ENCODE peak calls at places on chromosome 4, in eight cellular contexts. X is GM23338; O is heart left ventricle; N is heart right ventricle; B is CD4-positive, alpha-beta T cell; I is hepatocyte; A is cardiac muscle cell; D is keratinocyte. W is an unnamed sample.

GRCh38 chr4:4461850-4462249 is 74.9 kb downstream of the NSG1 start:
- DNase-seq in X (no peak), I (peak; percentile 72), A (no peak), N (no peak), B (peak; percentile 39), O (no peak), D (no peak), W (no peak)

GRCh38 chr4:145230726-145231125 is 50.3 kb upstream of the OTUD4 start:
- DNase-seq in N (no peak), B (no peak), O (no peak), A (no peak), X (no peak), D (no peak), I (no peak), W (no peak)

GRCh38 chr4:5084911-5085475 is 33.7 kb downstream of the STK32B start:
- DNase-seq in A (no peak), I (no peak), B (no peak), X (no peak), O (no peak), N (no peak), D (no peak), W (no peak)

GRCh38 chr4:128570380-128570779 is 239.1 kb upstream of the JADE1 start:
- DNase-seq in D (no peak), I (no peak), N (no peak), X (no peak), O (peak; percentile 60), A (no peak), B (no peak), W (no peak)

GRCh38 chr4:39730067-39730466 is 32.1 kb downstream of the UBE2K start:
- DNase-seq in N (no peak), D (no peak), I (no peak), B (no peak), O (no peak), X (no peak), A (peak; percentile 37), W (no peak)

GRCh38 chr4:65911720-65912119 is 241.4 kb upstream of the EPHA5 start:
- DNase-seq in O (no peak), N (no peak), I (no peak), B (no peak), X (no peak), D (no peak), A (no peak), W (no peak)

GRCh38 chr4:38132140-38132673 is 172.0 kb downstream of the PTTG2 start:
- DNase-seq in A (peak; percentile 66), O (peak; percentile 69), X (peak; percentile 48), B (peak; percentile 53), D (peak; percentile 71), N (no peak), I (peak; percentile 83), W (no peak)

GRCh38 chr4:100898844-100899243 is 381.0 kb upstream of the EMCN start:
- DNase-seq in A (no peak), O (no peak), X (no peak), I (no peak), D (no peak), B (no peak), N (no peak), W (no peak)

GRCh38 chr4:18754180-18754579 is 732.6 kb upstream of the LCORL start:
- DNase-seq in B (no peak), O (no peak), D (no peak), A (no peak), X (peak; percentile 44), I (no peak), N (no peak), W (no peak)

GRCh38 chr4:183182873-183183725 is 84.0 kb downstream of the WWC2 start:
- DNase-seq in D (no peak), N (peak; percentile 17), X (peak; percentile 97), O (no peak), A (peak; percentile 33), I (peak; percentile 73), B (no peak), W (no peak)

GRCh38 chr4:39469429-39470077 is 10.7 kb downstream of the LIAS start:
- DNase-seq in B (no peak), I (peak; percentile 88), X (peak; percentile 90), A (peak; percentile 72), N (no peak), O (no peak), D (no peak), W (no peak)

GRCh38 chr4:64807821-64808220 is 398.6 kb upstream of the TECRL start:
- DNase-seq in O (no peak), N (no peak), D (no peak), A (no peak), I (no peak), X (no peak), B (no peak), W (no peak)

GRCh38 chr4:55721651-55722050 is 85.6 kb upstream of the NMU start:
- DNase-seq in I (no peak), B (no peak), D (no peak), N (no peak), A (no peak), X (no peak), O (no peak), W (no peak)

GRCh38 chr4:146520894-146521542 is 722 bp downstream of the SLC10A7 start:
- DNase-seq in B (no peak), X (peak; percentile 7), I (peak; percentile 69), A (peak; percentile 63), D (no peak), N (no peak), O (no peak), W (no peak)

GRCh38 chr4:8308856-8309771 is 39.6 kb downstream of the HTRA3 start:
- DNase-seq in X (no peak), N (peak; percentile 74), I (no peak), B (peak; percentile 7), O (peak; percentile 78), A (no peak), D (no peak), W (no peak)

GRCh38 chr4:32789026-32789608 is 2068.9 kb downstream of the PCDH7 start:
- DNase-seq in D (peak; percentile 4), N (no peak), B (no peak), A (no peak), I (peak; percentile 12), X (no peak), O (no peak), W (no peak)

GRCh38 chr4:147351083-147351787 is 129.7 kb upstream of the EDNRA start:
- DNase-seq in I (no peak), X (no peak), A (no peak), B (no peak), N (no peak), D (no peak), O (no peak), W (no peak)

GRCh38 chr4:7309176-7309575 is 116.8 kb downstream of the SORCS2 start:
- DNase-seq in X (no peak), N (no peak), I (no peak), A (peak; percentile 43), O (peak; percentile 60), B (no peak), D (no peak), W (no peak)

GRCh38 chr4:7306021-7306420 is 113.7 kb downstream of the SORCS2 start:
- DNase-seq in D (no peak), A (no peak), I (no peak), B (no peak), O (no peak), N (no peak), X (no peak), W (peak; percentile 48)

GRCh38 chr4:7307391-7308099 is 115.2 kb downstream of the SORCS2 start:
- DNase-seq in N (no peak), D (no peak), A (no peak), X (no peak), I (no peak), O (peak; percentile 49), B (no peak), W (no peak)

GRCh38 chr4:7306566-7306965 is 114.2 kb downstream of the SORCS2 start:
- DNase-seq in N (no peak), X (no peak), O (no peak), I (no peak), D (no peak), B (no peak), A (no peak), W (no peak)

GRCh38 chr4:7306986-7307385 is 114.6 kb downstream of the SORCS2 start:
- DNase-seq in O (no peak), X (no peak), A (no peak), I (no peak), N (no peak), B (no peak), D (no peak), W (no peak)
- H3K27me3 ChIP-seq in O (no peaks in the 10 kb centered on the region), X (no peaks in the 10 kb centered on the region), A (no peaks in the 10 kb centered on the region), I (no peaks in the 10 kb centered on the region), N (no peaks in the 10 kb centered on the region), B (peaks cover 6% of the 10 kb centered on the region), D (peaks cover 53% of the 10 kb centered on the region), W (no peaks in the 10 kb centered on the region)

DNA sequence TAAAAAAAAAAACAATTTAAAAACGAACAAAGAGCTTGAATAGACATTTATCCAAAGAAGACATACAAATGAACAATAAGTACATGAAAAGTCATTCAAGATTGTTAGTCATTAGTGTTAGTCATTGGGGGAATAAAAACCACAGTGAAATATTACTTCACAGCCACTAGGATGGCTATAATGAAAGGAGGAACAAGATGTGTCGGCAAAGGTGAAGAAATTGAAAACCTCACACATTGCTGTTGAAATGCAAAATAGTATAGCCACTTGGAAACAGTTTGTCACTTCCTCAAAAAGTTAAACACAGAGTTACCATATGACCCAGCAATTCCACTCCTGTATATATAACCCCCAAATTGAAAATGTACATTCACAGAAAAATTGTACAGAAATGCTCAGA is 45.2 kb upstream of the SLC39A8 start:
- DNase-seq in I (no peak), B (no peak), D (peak; percentile 36), A (no peak), X (no peak), O (no peak), N (no peak), W (no peak)
- H3K27ac ChIP-seq in I (no peak overlapping the region), B (no peak overlapping the region), D (no peak overlapping the region), A (no peak overlapping the region), X (peak overlapping the region; percentile 16), O (no peak overlapping the region), N (no peak overlapping the region), W (no peak overlapping the region)

GRCh38 chr4:48930654-48931053 is 24.1 kb upstream of the OCIAD2 start:
- DNase-seq in I (no peak), N (no peak), D (no peak), A (no peak), X (peak; percentile 51), B (no peak), O (no peak), W (no peak)

GRCh38 chr4:48937033-48937432 is 30.5 kb upstream of the OCIAD2 start:
- DNase-seq in D (no peak), X (no peak), I (no peak), O (no peak), A (no peak), B (no peak), N (no peak), W (no peak)

DNA sequence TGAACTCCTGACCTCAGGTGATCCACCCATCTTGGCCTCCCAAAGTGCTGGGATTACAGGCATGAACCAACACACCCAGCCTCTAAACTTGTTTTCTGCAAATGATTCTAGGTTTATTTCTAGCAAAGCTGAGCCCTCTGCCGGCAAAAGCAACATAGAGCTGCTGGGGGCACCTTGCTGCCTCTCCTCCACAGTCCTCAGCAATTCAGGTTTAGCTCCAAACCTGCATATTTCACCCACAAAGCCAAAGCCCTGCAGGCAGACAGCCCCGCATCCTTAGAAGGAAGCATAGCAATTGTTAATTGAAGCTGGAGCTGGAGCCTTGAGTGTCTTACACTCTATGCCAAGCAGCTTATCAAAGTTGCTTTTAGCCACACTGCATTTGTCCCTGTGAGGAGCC is 24.9 kb upstream of the OCIAD2 start:
- DNase-seq in B (no peak), A (no peak), I (no peak), D (no peak), O (no peak), N (no peak), X (no peak), W (no peak)
- TF ChIP-seq CTCF in B (no peak), A (peak; percentile 7), I (no peak), D (no peak), O (no peak), N (no peak), X (peak; percentile 16), W (no peak)

GRCh38 chr4:44446801-44447562 is 1.6 kb downstream of the KCTD8 start:
- DNase-seq in I (peak; percentile 8), B (no peak), D (no peak), A (no peak), X (peak; percentile 39), N (no peak), O (no peak), W (peak; percentile 8)
- H3K27me3 ChIP-seq in I (peaks cover 63% of the 10 kb centered on the region), B (peaks cover 54% of the 10 kb centered on the region), D (peaks cover 30% of the 10 kb centered on the region), A (peaks cover 75% of the 10 kb centered on the region), X (peaks cover 46% of the 10 kb centered on the region), N (peaks cover 45% of the 10 kb centered on the region), O (peaks cover 22% of the 10 kb centered on the region), W (no peaks in the 10 kb centered on the region)